ENCODE peak calls at places on chromosomes 3 and 15, in five cellular contexts. K is AG04450, H is IMR-90, I is GM13977, G is progenitor cell of endocrine pancreas. F is an unnamed sample.

GRCh38 chr3:72738752-72739520 is 109.3 kb downstream of the SHQ1 start:
- DNase-seq in K (no peak), H (no peak), G (peak; percentile 53), I (peak; percentile 92), F (peak; percentile 92)

GRCh38 chr3:45414823-45415222 is 26.4 kb downstream of the LARS2 start:
- DNase-seq in I (peak; percentile 20), H (no peak), G (no peak), K (no peak), F (peak; percentile 38)

GRCh38 chr15:66163553-66163952 is 90.0 kb downstream of the MEGF11 start:
- DNase-seq in I (no peak), H (no peak), G (no peak), K (no peak), F (no peak)

GRCh38 chr15:79875213-79875612 is 21.6 kb downstream of the MTHFS start:
- DNase-seq in H (no peak), K (no peak), I (no peak), G (no peak), F (no peak)

GRCh38 chr3:20930034-20930433 is 744.0 kb upstream of the SGO1 start:
- DNase-seq in K (no peak), H (no peak), I (no peak), G (no peak), F (no peak)

GRCh38 chr15:70398694-70399093 is 301.0 kb upstream of the TLE3 start:
- DNase-seq in H (no peak), K (no peak), I (no peak), G (no peak), F (no peak)

GRCh38 chr3:59482684-59483083 is 432.9 kb upstream of the CFAP20DC start:
- DNase-seq in I (no peak), H (no peak), G (no peak), K (no peak), F (no peak)

GRCh38 chr3:52527039-52527731 is 6.5 kb downstream of the NT5DC2 start:
- DNase-seq in G (no peak), I (no peak), K (no peak), H (no peak), F (no peak)

GRCh38 chr3:156207802-156208685 is 87.7 kb downstream of the KCNAB1 start:
- DNase-seq in H (peak; percentile 88), K (peak; percentile 32), I (no peak), G (no peak), F (no peak)

DNA sequence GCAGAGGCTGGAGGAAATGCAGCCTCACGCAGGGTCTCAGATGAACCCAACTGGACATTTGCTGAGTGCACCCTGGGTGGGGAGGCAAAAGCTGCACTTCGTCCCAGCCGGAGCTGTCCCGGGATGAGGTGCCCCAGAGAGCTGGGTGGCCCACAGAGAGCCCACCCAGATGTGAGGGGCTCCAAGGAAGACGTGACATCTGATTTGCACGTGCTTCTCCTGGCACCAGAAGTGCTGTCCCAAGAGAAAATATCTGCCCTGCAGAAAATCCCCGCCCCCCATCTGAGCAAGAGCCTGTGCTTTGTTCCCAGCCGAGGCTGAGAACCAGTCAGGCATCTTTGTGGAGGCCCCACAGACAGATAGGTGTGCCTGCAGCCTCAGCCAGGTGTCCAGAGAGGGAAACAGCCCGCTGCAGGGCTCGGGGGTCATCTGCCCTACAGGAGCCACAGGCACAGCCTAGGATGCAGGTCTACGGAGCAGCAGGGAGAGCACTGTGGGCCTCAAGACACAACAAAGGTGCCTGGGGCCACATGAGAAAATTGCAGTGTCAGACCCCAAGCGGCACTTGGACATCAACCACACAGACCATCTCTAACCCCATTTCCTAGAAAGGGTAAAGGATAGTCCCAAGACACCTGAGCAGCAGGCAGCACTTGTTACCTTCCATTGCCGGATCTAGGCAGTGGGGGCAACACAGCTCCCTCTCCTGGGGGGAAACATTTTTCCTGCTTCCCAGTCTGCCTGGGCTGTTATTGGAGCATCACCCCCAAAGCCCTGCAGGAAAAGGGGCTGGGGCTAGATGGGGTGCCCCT is 5.8 kb downstream of the TMIE start:
- DNase-seq in G (no peak), K (no peak), H (no peak), I (no peak), F (no peak)
- TF ChIP-seq CTCF in G (no peak), K (no peak), H (no peak), I (no peak), F (no peak)

GRCh38 chr15:49424954-49425353 is 1.9 kb downstream of the FGF7 start:
- DNase-seq in I (no peak), K (no peak), G (no peak), H (peak; percentile 39), F (no peak)

GRCh38 chr15:49418811-49419210 is 4.2 kb upstream of the FGF7 start:
- DNase-seq in I (no peak), G (no peak), K (no peak), H (no peak), F (no peak)

GRCh38 chr15:49423906-49424520 is 971 bp downstream of the FGF7 start:
- DNase-seq in H (no peak), K (no peak), G (no peak), I (no peak), F (no peak)

GRCh38 chr15:49423021-49423420 is at the start of gene FGF7:
- DNase-seq in I (no peak), H (peak; percentile 88), K (peak; percentile 66), G (no peak), F (no peak)

DNA sequence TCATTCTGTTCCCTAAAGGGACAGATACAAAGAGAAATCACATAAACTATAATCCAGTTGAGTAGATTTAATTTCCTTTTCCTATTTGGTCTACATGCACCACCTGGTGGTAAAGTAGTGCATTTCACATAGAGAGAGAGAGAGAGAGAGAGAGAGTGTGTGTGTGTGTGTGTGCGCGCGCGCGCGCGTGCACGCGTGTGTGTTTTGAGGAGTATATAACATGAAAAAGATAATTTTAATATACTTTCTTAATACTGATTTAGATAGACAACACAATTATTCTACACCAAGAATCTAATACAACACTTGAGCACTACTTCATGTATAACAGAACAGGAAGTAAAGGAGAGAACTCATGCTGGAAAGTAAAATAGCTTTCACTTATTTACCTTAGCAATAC is 1.1 kb upstream of the FGF7 start:
- DNase-seq in I (peak; percentile 14), H (peak; percentile 81), G (no peak), K (peak; percentile 34), F (peak; percentile 20)
- TF ChIP-seq CTCF in I (peak; percentile 64), H (peak; percentile 90), G (peak; percentile 81), K (peak; percentile 84), F (peak; percentile 35)

DNA sequence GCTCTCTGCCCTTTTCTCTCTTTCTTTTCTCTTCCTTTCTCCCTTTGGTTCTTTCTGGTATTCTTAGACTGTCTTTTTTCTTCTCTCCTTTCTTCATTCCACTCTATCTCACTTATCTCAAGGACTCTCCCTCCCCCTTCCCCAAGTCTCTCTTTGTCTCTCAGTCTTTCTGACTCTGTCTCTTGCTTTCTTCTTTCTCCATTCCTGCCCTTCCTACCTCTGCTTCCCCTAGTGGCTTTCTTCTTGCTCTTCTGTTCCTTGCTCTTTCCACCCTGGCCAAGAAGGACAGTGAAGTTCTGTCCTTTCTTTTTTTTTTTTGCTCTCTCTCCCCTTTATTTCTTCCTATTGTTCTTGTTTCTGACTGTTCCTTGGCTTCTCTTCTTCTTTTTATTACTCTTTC is 22.3 kb upstream of the RPL39L start:
- DNase-seq in G (no peak), H (no peak), K (no peak), I (no peak), F (no peak)
- TF ChIP-seq CTCF in G (no peak), H (no peak), K (no peak), I (no peak), F (no peak)

GRCh38 chr3:155189478-155189877 is 104.0 kb downstream of the STRIT1 start:
- DNase-seq in H (no peak), G (no peak), I (no peak), K (no peak), F (no peak)
- TF ChIP-seq CTCF in H (no peak), G (no peak), I (no peak), K (no peak), F (no peak)

DNA sequence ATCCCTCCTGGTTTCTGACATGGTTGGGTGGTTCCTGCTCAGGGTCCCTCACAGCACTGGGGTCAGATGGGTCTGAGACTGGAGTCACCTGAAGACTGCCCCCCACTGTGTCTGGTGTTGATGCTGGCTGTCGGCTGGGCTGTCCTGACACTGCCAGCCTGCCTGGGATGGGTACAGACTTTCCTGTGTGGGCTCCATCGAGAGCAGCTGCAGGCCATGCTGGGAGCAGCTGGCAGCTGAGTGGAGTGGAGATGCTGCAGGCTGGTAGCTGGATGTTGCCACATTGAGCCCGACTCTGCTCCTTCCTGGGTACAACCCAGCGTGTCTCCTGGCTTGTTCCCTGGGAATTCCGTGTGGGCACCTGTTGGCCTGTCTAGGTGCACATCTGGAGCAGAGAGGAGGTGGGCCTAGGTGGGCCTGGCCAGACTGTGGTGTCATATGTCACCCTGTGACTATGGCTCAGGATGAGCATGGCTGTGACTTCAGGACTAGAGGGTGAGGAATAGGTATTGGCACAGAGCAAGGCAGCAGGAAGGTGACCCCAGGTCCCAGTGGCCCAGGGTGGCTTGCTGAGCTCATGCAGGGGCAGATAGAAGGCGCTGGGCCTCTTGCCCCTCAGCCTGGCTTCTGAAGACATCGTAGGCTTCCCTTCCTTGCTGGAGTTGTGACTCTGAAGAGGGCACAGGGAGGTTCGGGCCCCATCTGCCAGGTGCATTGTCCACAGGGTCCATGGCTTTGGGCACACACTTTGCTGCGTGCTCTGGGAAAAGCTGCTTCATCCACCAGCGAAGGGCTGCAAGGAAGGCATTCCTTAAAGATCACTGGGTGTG is 40.0 kb upstream of the PRR23E start:
- DNase-seq in I (no peak), K (no peak), H (no peak), G (no peak), F (no peak)
- TF ChIP-seq CTCF in I (no peak), K (no peak), H (no peak), G (no peak), F (no peak)

DNA sequence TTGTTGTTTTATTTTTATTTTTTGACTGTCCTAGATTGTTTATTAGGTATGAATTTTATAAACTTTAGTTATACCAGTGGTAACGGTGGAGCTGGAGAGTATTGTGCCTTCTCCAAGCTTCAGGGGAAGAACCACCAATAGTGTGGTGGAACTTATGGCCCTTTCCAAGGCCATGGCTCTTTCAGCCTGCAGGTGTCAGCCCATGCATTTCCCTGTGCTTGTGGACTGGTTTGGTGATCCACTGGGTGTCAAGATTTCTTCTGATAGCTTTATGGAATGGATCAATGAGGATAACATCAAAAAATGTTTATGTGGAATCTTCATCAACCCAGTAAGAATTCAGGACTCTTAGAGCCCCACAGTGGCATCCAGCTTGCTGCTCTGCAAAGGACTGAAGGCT is 19.2 kb upstream of the SCAMP5 start:
- DNase-seq in H (no peak), K (no peak), G (no peak), I (no peak), F (no peak)
- TF ChIP-seq CTCF in H (no peak), K (no peak), G (no peak), I (peak; percentile 7), F (no peak)

DNA sequence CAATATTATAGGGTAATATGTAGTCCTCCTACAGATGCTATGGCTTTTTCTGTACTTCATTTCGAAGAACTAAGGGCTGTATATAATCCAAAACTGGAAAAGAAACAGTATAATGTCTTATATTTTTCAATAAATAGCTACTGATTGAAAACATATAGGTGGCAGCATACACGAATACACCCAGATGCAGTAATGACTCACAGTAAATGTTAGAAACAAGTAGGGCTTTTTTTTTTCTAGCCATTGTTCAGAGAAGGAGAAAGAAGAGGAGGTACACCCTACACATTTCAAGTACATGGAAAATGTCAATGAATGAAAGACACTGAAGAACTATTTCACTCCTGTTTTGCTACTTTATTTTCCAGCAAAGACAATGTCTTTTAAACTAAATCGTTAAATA is 9.4 kb downstream of the DAZL start:
- DNase-seq in I (no peak), G (no peak), K (no peak), H (no peak), F (no peak)
- TF ChIP-seq CTCF in I (no peak), G (no peak), K (no peak), H (no peak), F (no peak)